ENCODE peak calls at places on chromosomes 1 and 21, in five cellular contexts. One of them, this sample, is unnamed.

GRCh38 chr1:211738096-211738708 is 62.8 kb upstream of the NEK2 start:
- DNase-seq in PC-3: no peak
- DNase-seq in CD4-positive, alpha-beta T cell: no peak
- DNase-seq in astrocyte: no peak
- DNase-seq in kidney: no peak
- DNase-seq in this sample: peak; percentile 34

GRCh38 chr1:234737915-234738314 is 127.9 kb upstream of the IRF2BP2 start:
- DNase-seq in PC-3: no peak
- DNase-seq in CD4-positive, alpha-beta T cell: no peak
- DNase-seq in astrocyte: no peak
- DNase-seq in kidney: no peak
- DNase-seq in this sample: no peak

GRCh38 chr1:205488074-205488723 is 16.3 kb upstream of the CDK18 start:
- DNase-seq in PC-3: peak; percentile 83
- DNase-seq in CD4-positive, alpha-beta T cell: peak; percentile 17
- DNase-seq in astrocyte: peak; percentile 36
- DNase-seq in kidney: no peak
- DNase-seq in this sample: peak; percentile 42

GRCh38 chr1:152107289-152107983 is 7.8 kb downstream of the TCHH start:
- DNase-seq in PC-3: no peak
- DNase-seq in CD4-positive, alpha-beta T cell: no peak
- DNase-seq in astrocyte: no peak
- DNase-seq in kidney: peak; percentile 45
- DNase-seq in this sample: no peak

GRCh38 chr21:40793057-40793456 is 53.9 kb downstream of the DSCAM start:
- DNase-seq in PC-3: no peak
- DNase-seq in CD4-positive, alpha-beta T cell: no peak
- DNase-seq in astrocyte: peak; percentile 55
- DNase-seq in kidney: no peak
- DNase-seq in this sample: no peak

GRCh38 chr1:153190373-153190772 is 12.9 kb upstream of the LELP1 start:
- DNase-seq in PC-3: peak; percentile 56
- DNase-seq in CD4-positive, alpha-beta T cell: no peak
- DNase-seq in astrocyte: no peak
- DNase-seq in kidney: no peak
- DNase-seq in this sample: no peak

GRCh38 chr1:214476958-214477870 is 74.2 kb downstream of the PTPN14 start:
- DNase-seq in PC-3: no peak
- DNase-seq in CD4-positive, alpha-beta T cell: no peak
- DNase-seq in astrocyte: peak; percentile 99
- DNase-seq in kidney: no peak
- DNase-seq in this sample: no peak

GRCh38 chr1:180981596-180982387 is 40.9 kb downstream of the STX6 start:
- DNase-seq in PC-3: no peak
- DNase-seq in CD4-positive, alpha-beta T cell: peak; percentile 9
- DNase-seq in astrocyte: peak; percentile 15
- DNase-seq in kidney: no peak
- DNase-seq in this sample: no peak

GRCh38 chr1:116777831-116778830 is 23.9 kb downstream of the CD2 start:
- DNase-seq in PC-3: peak; percentile 74
- DNase-seq in CD4-positive, alpha-beta T cell: no peak
- DNase-seq in astrocyte: peak; percentile 81
- DNase-seq in kidney: no peak
- DNase-seq in this sample: no peak

GRCh38 chr1:19007491-19008441 is 51.3 kb upstream of the IFFO2 start:
- DNase-seq in PC-3: peak; percentile 44
- DNase-seq in CD4-positive, alpha-beta T cell: no peak
- DNase-seq in astrocyte: no peak
- DNase-seq in kidney: no peak
- DNase-seq in this sample: no peak

GRCh38 chr1:202164271-202165037 is 4.1 kb upstream of the PTPN7 start:
- DNase-seq in PC-3: no peak
- DNase-seq in CD4-positive, alpha-beta T cell: peak; percentile 60
- DNase-seq in astrocyte: no peak
- DNase-seq in kidney: peak; percentile 57
- DNase-seq in this sample: no peak

GRCh38 chr1:238710697-238711096 is 675.7 kb upstream of the CHRM3 start:
- DNase-seq in PC-3: peak; percentile 20
- DNase-seq in CD4-positive, alpha-beta T cell: no peak
- DNase-seq in astrocyte: no peak
- DNase-seq in kidney: no peak
- DNase-seq in this sample: no peak

GRCh38 chr1:34982820-34983376 is 2.2 kb downstream of the TMEM35B start:
- DNase-seq in PC-3: no peak
- DNase-seq in CD4-positive, alpha-beta T cell: no peak
- DNase-seq in astrocyte: no peak
- DNase-seq in kidney: no peak
- DNase-seq in this sample: no peak

GRCh38 chr21:45403825-45404725 is 890 bp upstream of the COL18A1 start:
- DNase-seq in PC-3: no peak
- DNase-seq in CD4-positive, alpha-beta T cell: no peak
- DNase-seq in astrocyte: peak; percentile 76
- DNase-seq in kidney: peak; percentile 84
- DNase-seq in this sample: no peak

GRCh38 chr1:160131803-160132565 is 16.4 kb downstream of the ATP1A2 start:
- DNase-seq in PC-3: no peak
- DNase-seq in CD4-positive, alpha-beta T cell: no peak
- DNase-seq in astrocyte: no peak
- DNase-seq in kidney: peak; percentile 1
- DNase-seq in this sample: no peak

GRCh38 chr1:236854602-236854978 is 59.5 kb downstream of the MTR start:
- DNase-seq in PC-3: peak; percentile 68
- DNase-seq in CD4-positive, alpha-beta T cell: no peak
- DNase-seq in astrocyte: peak; percentile 60
- DNase-seq in kidney: no peak
- DNase-seq in this sample: no peak

GRCh38 chr1:21064057-21064456 is 112.6 kb downstream of the EIF4G3 start:
- DNase-seq in PC-3: peak; percentile 62
- DNase-seq in CD4-positive, alpha-beta T cell: no peak
- DNase-seq in astrocyte: no peak
- DNase-seq in kidney: no peak
- DNase-seq in this sample: no peak

GRCh38 chr1:45050931-45051748 is 39.1 kb downstream of the UROD start:
- DNase-seq in PC-3: no peak
- DNase-seq in CD4-positive, alpha-beta T cell: no peak
- DNase-seq in astrocyte: no peak
- DNase-seq in kidney: no peak
- DNase-seq in this sample: no peak

GRCh38 chr1:8987881-8988617 is 38.2 kb downstream of the SLC2A7 start:
- DNase-seq in PC-3: peak; percentile 64
- DNase-seq in CD4-positive, alpha-beta T cell: peak; percentile 52
- DNase-seq in astrocyte: no peak
- DNase-seq in kidney: peak; percentile 82
- DNase-seq in this sample: peak; percentile 57

GRCh38 chr1:204503122-204503912 is 8.7 kb upstream of the PIK3C2B start:
- DNase-seq in PC-3: peak; percentile 98
- DNase-seq in CD4-positive, alpha-beta T cell: no peak
- DNase-seq in astrocyte: peak; percentile 29
- DNase-seq in kidney: no peak
- DNase-seq in this sample: no peak

GRCh38 chr1:201656670-201657032 is 117.7 kb downstream of the NAV1 start:
- DNase-seq in PC-3: no peak
- DNase-seq in CD4-positive, alpha-beta T cell: no peak
- DNase-seq in astrocyte: no peak
- DNase-seq in kidney: no peak
- DNase-seq in this sample: no peak

GRCh38 chr21:41895643-41896493 is 16.7 kb upstream of the PRDM15 start:
- DNase-seq in PC-3: no peak
- DNase-seq in CD4-positive, alpha-beta T cell: peak; percentile 33
- DNase-seq in astrocyte: peak; percentile 18
- DNase-seq in kidney: no peak
- DNase-seq in this sample: no peak

GRCh38 chr1:36099681-36100341 is 11.1 kb downstream of the ADPRS start:
- DNase-seq in PC-3: peak; percentile 85
- DNase-seq in CD4-positive, alpha-beta T cell: peak; percentile 64
- DNase-seq in astrocyte: peak; percentile 46
- DNase-seq in kidney: peak; percentile 87
- DNase-seq in this sample: no peak

GRCh38 chr1:28592314-28593071 is 428 bp downstream of the RAB42 start:
- DNase-seq in PC-3: no peak
- DNase-seq in CD4-positive, alpha-beta T cell: no peak
- DNase-seq in astrocyte: no peak
- DNase-seq in kidney: no peak
- DNase-seq in this sample: no peak
- H3K27ac ChIP-seq in PC-3: no peak overlapping the region
- H3K27ac ChIP-seq in CD4-positive, alpha-beta T cell: no peak overlapping the region
- H3K27ac ChIP-seq in astrocyte: no peak overlapping the region
- H3K27ac ChIP-seq in kidney: no peak overlapping the region
- H3K27ac ChIP-seq in this sample: no peak overlapping the region

DNA sequence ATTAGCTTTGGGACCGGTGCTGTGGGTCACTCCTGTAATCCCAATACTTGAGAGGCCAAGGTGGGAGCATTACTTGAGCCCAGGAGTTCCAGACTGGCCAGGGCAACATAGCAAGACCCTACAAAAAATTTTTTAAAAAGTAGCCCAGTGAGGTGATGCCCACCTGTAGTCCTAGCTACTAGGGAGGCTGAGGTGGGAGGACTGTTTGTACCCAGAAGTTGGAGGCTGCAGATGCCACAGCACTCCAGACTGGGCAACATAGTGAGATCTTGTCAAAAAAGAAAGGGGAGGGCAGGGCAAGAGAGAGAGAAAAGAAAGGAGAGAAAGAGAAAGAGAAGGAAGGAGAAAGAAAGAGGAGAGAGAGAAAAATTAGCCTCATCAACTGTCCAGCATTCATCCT is 6.3 kb downstream of the ITSN1 start:
- DNase-seq in PC-3: no peak
- DNase-seq in CD4-positive, alpha-beta T cell: no peak
- DNase-seq in astrocyte: no peak
- DNase-seq in kidney: no peak
- DNase-seq in this sample: no peak
- H3K27ac ChIP-seq in PC-3: no peak overlapping the region
- H3K27ac ChIP-seq in CD4-positive, alpha-beta T cell: no peak overlapping the region
- H3K27ac ChIP-seq in astrocyte: no peak overlapping the region
- H3K27ac ChIP-seq in kidney: no peak overlapping the region
- H3K27ac ChIP-seq in this sample: no peak overlapping the region

GRCh38 chr1:39342776-39343175 is 138.3 kb downstream of the MACF1 start:
- DNase-seq in PC-3: no peak
- DNase-seq in CD4-positive, alpha-beta T cell: no peak
- DNase-seq in astrocyte: no peak
- DNase-seq in kidney: no peak
- DNase-seq in this sample: no peak

GRCh38 chr1:39348278-39348677 is 143.2 kb upstream of the BMP8A start:
- DNase-seq in PC-3: no peak
- DNase-seq in CD4-positive, alpha-beta T cell: no peak
- DNase-seq in astrocyte: no peak
- DNase-seq in kidney: no peak
- DNase-seq in this sample: no peak

GRCh38 chr1:39346876-39347275 is 142.4 kb downstream of the MACF1 start:
- DNase-seq in PC-3: no peak
- DNase-seq in CD4-positive, alpha-beta T cell: no peak
- DNase-seq in astrocyte: no peak
- DNase-seq in kidney: no peak
- DNase-seq in this sample: no peak
- H3K27ac ChIP-seq in PC-3: no peak overlapping the region
- H3K27ac ChIP-seq in CD4-positive, alpha-beta T cell: no peak overlapping the region
- H3K27ac ChIP-seq in astrocyte: no peak overlapping the region
- H3K27ac ChIP-seq in kidney: no peak overlapping the region
- H3K27ac ChIP-seq in this sample: no peak overlapping the region

GRCh38 chr1:226919995-226920394 is 20.1 kb upstream of the COQ8A start:
- DNase-seq in PC-3: no peak
- DNase-seq in CD4-positive, alpha-beta T cell: no peak
- DNase-seq in astrocyte: no peak
- DNase-seq in kidney: no peak
- DNase-seq in this sample: no peak
- H3K27ac ChIP-seq in PC-3: no peak overlapping the region
- H3K27ac ChIP-seq in CD4-positive, alpha-beta T cell: no peak overlapping the region
- H3K27ac ChIP-seq in astrocyte: no peak overlapping the region
- H3K27ac ChIP-seq in kidney: no peak overlapping the region
- H3K27ac ChIP-seq in this sample: no peak overlapping the region

This sample was measured in caudate nucleus.